ENCODE peak calls at places on chromosomes 2 and 18, in five cellular contexts. One of them, this sample, is unnamed.

GRCh38 chr2:9937258-9937657 is 14.2 kb upstream of the GRHL1 start:
- DNase-seq in AG08396: no peak
- DNase-seq in heart left ventricle: no peak
- DNase-seq in EH: no peak
- DNase-seq in CD4-positive, alpha-beta T cell: no peak
- DNase-seq in this sample: no peak

GRCh38 chr2:134177351-134177931 is 76.4 kb upstream of the MGAT5 start:
- DNase-seq in AG08396: no peak
- DNase-seq in CD4-positive, alpha-beta T cell: no peak
- DNase-seq in heart left ventricle: no peak
- DNase-seq in EH: peak
- DNase-seq in this sample: no peak

GRCh38 chr2:190376083-190376482 is 32.1 kb upstream of the MFSD6 start:
- DNase-seq in CD4-positive, alpha-beta T cell: no peak
- DNase-seq in EH: no peak
- DNase-seq in heart left ventricle: no peak
- DNase-seq in AG08396: no peak
- DNase-seq in this sample: no peak

GRCh38 chr2:200747668-200748618 is 63.8 kb upstream of the BZW1 start:
- DNase-seq in AG08396: peak
- DNase-seq in heart left ventricle: no peak
- DNase-seq in EH: peak
- DNase-seq in CD4-positive, alpha-beta T cell: no peak
- DNase-seq in this sample: peak

GRCh38 chr2:3605013-3605961 is 10.4 kb downstream of the COLEC11 start:
- DNase-seq in heart left ventricle: no peak
- DNase-seq in AG08396: no peak
- DNase-seq in EH: no peak
- DNase-seq in CD4-positive, alpha-beta T cell: peak
- DNase-seq in this sample: no peak

GRCh38 chr18:944440-944839 is 39.8 kb downstream of the ADCYAP1 start:
- DNase-seq in EH: peak
- DNase-seq in AG08396: no peak
- DNase-seq in heart left ventricle: no peak
- DNase-seq in CD4-positive, alpha-beta T cell: no peak
- DNase-seq in this sample: no peak

GRCh38 chr2:231189571-231190495 is 8.6 kb upstream of the ARMC9 start:
- DNase-seq in heart left ventricle: peak
- DNase-seq in EH: no peak
- DNase-seq in CD4-positive, alpha-beta T cell: no peak
- DNase-seq in AG08396: peak
- DNase-seq in this sample: no peak

GRCh38 chr2:73291093-73291460 is 2.3 kb downstream of the EGR4 start:
- DNase-seq in heart left ventricle: peak
- DNase-seq in EH: peak
- DNase-seq in AG08396: peak
- DNase-seq in CD4-positive, alpha-beta T cell: peak
- DNase-seq in this sample: no peak

GRCh38 chr2:13000644-13001375 is 284.1 kb downstream of the TRIB2 start:
- DNase-seq in heart left ventricle: peak
- DNase-seq in EH: no peak
- DNase-seq in AG08396: no peak
- DNase-seq in CD4-positive, alpha-beta T cell: no peak
- DNase-seq in this sample: no peak

GRCh38 chr2:132797551-132797950 is 127.5 kb upstream of the LYPD1 start:
- DNase-seq in EH: peak
- DNase-seq in AG08396: peak
- DNase-seq in CD4-positive, alpha-beta T cell: no peak
- DNase-seq in heart left ventricle: no peak
- DNase-seq in this sample: peak

GRCh38 chr2:4381049-4381448 is 677.7 kb downstream of the DCDC2C start:
- DNase-seq in CD4-positive, alpha-beta T cell: no peak
- DNase-seq in EH: no peak
- DNase-seq in heart left ventricle: no peak
- DNase-seq in AG08396: no peak
- DNase-seq in this sample: no peak

GRCh38 chr2:240570531-240571313 is 2.4 kb downstream of the RNPEPL1 start:
- DNase-seq in CD4-positive, alpha-beta T cell: no peak
- DNase-seq in heart left ventricle: peak
- DNase-seq in AG08396: no peak
- DNase-seq in EH: no peak
- DNase-seq in this sample: no peak

GRCh38 chr2:72115361-72116080 is 32.1 kb downstream of the CYP26B1 start:
- DNase-seq in CD4-positive, alpha-beta T cell: no peak
- DNase-seq in EH: peak
- DNase-seq in heart left ventricle: no peak
- DNase-seq in AG08396: peak
- DNase-seq in this sample: peak

GRCh38 chr2:174325932-174326879 is 8.5 kb upstream of the SP9 start:
- DNase-seq in CD4-positive, alpha-beta T cell: no peak
- DNase-seq in AG08396: no peak
- DNase-seq in EH: peak
- DNase-seq in heart left ventricle: peak
- DNase-seq in this sample: no peak

GRCh38 chr18:65761636-65762310 is 11.0 kb downstream of the CDH7 start:
- DNase-seq in AG08396: no peak
- DNase-seq in heart left ventricle: no peak
- DNase-seq in CD4-positive, alpha-beta T cell: no peak
- DNase-seq in EH: no peak
- DNase-seq in this sample: no peak

GRCh38 chr2:164523026-164523425 is 98.3 kb downstream of the GRB14 start:
- DNase-seq in CD4-positive, alpha-beta T cell: no peak
- DNase-seq in heart left ventricle: no peak
- DNase-seq in AG08396: no peak
- DNase-seq in EH: peak
- DNase-seq in this sample: no peak

GRCh38 chr2:37005118-37005868 is 39.0 kb upstream of the STRN start:
- DNase-seq in EH: peak
- DNase-seq in heart left ventricle: no peak
- DNase-seq in AG08396: no peak
- DNase-seq in CD4-positive, alpha-beta T cell: no peak
- DNase-seq in this sample: no peak

GRCh38 chr2:234555616-234556249 is 58.9 kb upstream of the ARL4C start:
- DNase-seq in CD4-positive, alpha-beta T cell: no peak
- DNase-seq in AG08396: peak
- DNase-seq in heart left ventricle: no peak
- DNase-seq in EH: peak
- DNase-seq in this sample: no peak

GRCh38 chr18:79490593-79491551 is 95.1 kb downstream of the NFATC1 start:
- DNase-seq in heart left ventricle: no peak
- DNase-seq in EH: no peak
- DNase-seq in AG08396: no peak
- DNase-seq in CD4-positive, alpha-beta T cell: peak
- DNase-seq in this sample: no peak

GRCh38 chr2:142716463-142717242 is 160.8 kb upstream of the KYNU start:
- DNase-seq in heart left ventricle: peak
- DNase-seq in AG08396: no peak
- DNase-seq in CD4-positive, alpha-beta T cell: no peak
- DNase-seq in EH: peak
- DNase-seq in this sample: no peak

GRCh38 chr2:33765122-33765521 is 166.0 kb upstream of the FAM98A start:
- DNase-seq in CD4-positive, alpha-beta T cell: no peak
- DNase-seq in heart left ventricle: no peak
- DNase-seq in AG08396: no peak
- DNase-seq in EH: peak
- DNase-seq in this sample: no peak

GRCh38 chr2:74577448-74577847 is 22.9 kb downstream of the DOK1 start:
- DNase-seq in AG08396: no peak
- DNase-seq in EH: peak
- DNase-seq in CD4-positive, alpha-beta T cell: no peak
- DNase-seq in heart left ventricle: no peak
- DNase-seq in this sample: no peak

GRCh38 chr2:30382995-30383394 is 64.1 kb upstream of the LCLAT1 start:
- DNase-seq in EH: no peak
- DNase-seq in AG08396: no peak
- DNase-seq in CD4-positive, alpha-beta T cell: no peak
- DNase-seq in heart left ventricle: no peak
- DNase-seq in this sample: no peak

GRCh38 chr18:42446195-42446594 is 491.2 kb downstream of the PIK3C3 start:
- DNase-seq in heart left ventricle: no peak
- DNase-seq in CD4-positive, alpha-beta T cell: no peak
- DNase-seq in EH: peak
- DNase-seq in AG08396: peak
- DNase-seq in this sample: no peak

GRCh38 chr18:52343731-52344340 is 3.8 kb downstream of the DCC start:
- DNase-seq in CD4-positive, alpha-beta T cell: no peak
- DNase-seq in heart left ventricle: no peak
- DNase-seq in EH: no peak
- DNase-seq in AG08396: no peak
- DNase-seq in this sample: no peak

GRCh38 chr2:219430633-219431615 is 3.7 kb upstream of the SPEG start:
- DNase-seq in AG08396: no peak
- DNase-seq in CD4-positive, alpha-beta T cell: no peak
- DNase-seq in heart left ventricle: peak
- DNase-seq in EH: peak
- DNase-seq in this sample: no peak

GRCh38 chr2:234258562-234259141 is 208.2 kb downstream of the SPP2 start:
- DNase-seq in heart left ventricle: no peak
- DNase-seq in AG08396: peak
- DNase-seq in CD4-positive, alpha-beta T cell: no peak
- DNase-seq in EH: no peak
- DNase-seq in this sample: no peak

GRCh38 chr18:48832961-48833700 is 117.6 kb downstream of the SMAD7 start:
- DNase-seq in heart left ventricle: peak
- DNase-seq in EH: peak
- DNase-seq in AG08396: peak
- DNase-seq in CD4-positive, alpha-beta T cell: no peak
- DNase-seq in this sample: no peak

GRCh38 chr2:220076734-220077133 is 449.3 kb downstream of the SLC4A3 start:
- DNase-seq in heart left ventricle: no peak
- DNase-seq in EH: peak
- DNase-seq in AG08396: peak
- DNase-seq in CD4-positive, alpha-beta T cell: no peak
- DNase-seq in this sample: no peak

GRCh38 chr2:118634876-118635275 is 212.6 kb downstream of the EN1 start:
- DNase-seq in EH: no peak
- DNase-seq in CD4-positive, alpha-beta T cell: no peak
- DNase-seq in heart left ventricle: no peak
- DNase-seq in AG08396: no peak
- DNase-seq in this sample: no peak

GRCh38 chr2:119921825-119922224 is 91.1 kb upstream of the EPB41L5 start:
- DNase-seq in CD4-positive, alpha-beta T cell: no peak
- DNase-seq in EH: no peak
- DNase-seq in heart left ventricle: no peak
- DNase-seq in AG08396: no peak
- DNase-seq in this sample: no peak

GRCh38 chr2:99857867-99858444 is 284.4 kb downstream of the AFF3 start:
- DNase-seq in heart left ventricle: no peak
- DNase-seq in EH: no peak
- DNase-seq in CD4-positive, alpha-beta T cell: no peak
- DNase-seq in AG08396: no peak
- DNase-seq in this sample: no peak

GRCh38 chr18:27604583-27604982 is 419.5 kb upstream of the CHST9 start:
- DNase-seq in CD4-positive, alpha-beta T cell: no peak
- DNase-seq in EH: peak
- DNase-seq in AG08396: no peak
- DNase-seq in heart left ventricle: no peak
- DNase-seq in this sample: peak

GRCh38 chr2:135048122-135048521 is 875 bp upstream of the MAP3K19 start:
- DNase-seq in EH: no peak
- DNase-seq in heart left ventricle: no peak
- DNase-seq in AG08396: no peak
- DNase-seq in CD4-positive, alpha-beta T cell: no peak
- DNase-seq in this sample: no peak

GRCh38 chr2:219331560-219332213 is 857 bp downstream of the RESP18 start:
- DNase-seq in CD4-positive, alpha-beta T cell: no peak
- DNase-seq in AG08396: peak
- DNase-seq in EH: peak
- DNase-seq in heart left ventricle: peak
- DNase-seq in this sample: no peak

GRCh38 chr2:126885701-126886121 is 13.0 kb upstream of the TEX51 start:
- DNase-seq in CD4-positive, alpha-beta T cell: no peak
- DNase-seq in EH: peak
- DNase-seq in heart left ventricle: no peak
- DNase-seq in AG08396: peak
- DNase-seq in this sample: no peak

This sample was measured in amniotic stem cell.